ENCODE peak calls at places on chromosomes 7 and 10, in five cellular contexts. One of them, this sample, is unnamed.

GRCh38 chr10:31549936-31550335 is 230.9 kb downstream of the ZEB1 start:
- DNase-seq in IMR-90: no peak
- DNase-seq in esophagus squamous epithelium: no peak
- DNase-seq in ovary: no peak
- DNase-seq in body of pancreas: no peak
- DNase-seq in this sample: no peak

GRCh38 chr10:58651040-58651439 is 138.4 kb downstream of the BICC1 start:
- DNase-seq in IMR-90: peak
- DNase-seq in esophagus squamous epithelium: no peak
- DNase-seq in ovary: peak
- DNase-seq in body of pancreas: no peak
- DNase-seq in this sample: no peak

GRCh38 chr10:86083206-86083605 is 283.4 kb downstream of the GRID1 start:
- DNase-seq in IMR-90: no peak
- DNase-seq in esophagus squamous epithelium: no peak
- DNase-seq in ovary: no peak
- DNase-seq in body of pancreas: no peak
- DNase-seq in this sample: peak

GRCh38 chr7:28076421-28077163 is 104.0 kb downstream of the JAZF1 start:
- DNase-seq in IMR-90: no peak
- DNase-seq in esophagus squamous epithelium: no peak
- DNase-seq in ovary: no peak
- DNase-seq in body of pancreas: no peak
- DNase-seq in this sample: no peak

GRCh38 chr7:54837167-54837566 is 78.2 kb upstream of the SEC61G start:
- DNase-seq in IMR-90: no peak
- DNase-seq in esophagus squamous epithelium: no peak
- DNase-seq in ovary: peak
- DNase-seq in body of pancreas: no peak
- DNase-seq in this sample: no peak

GRCh38 chr7:17560516-17560915 is 262.1 kb downstream of the AHR start:
- DNase-seq in IMR-90: peak
- DNase-seq in esophagus squamous epithelium: no peak
- DNase-seq in ovary: no peak
- DNase-seq in body of pancreas: no peak
- DNase-seq in this sample: no peak

GRCh38 chr7:1810521-1810920 is 140.4 kb downstream of the ELFN1 start:
- DNase-seq in IMR-90: no peak
- DNase-seq in esophagus squamous epithelium: no peak
- DNase-seq in ovary: no peak
- DNase-seq in body of pancreas: no peak
- DNase-seq in this sample: peak

GRCh38 chr10:66910676-66911075 is 15.2 kb upstream of the LRRTM3 start:
- DNase-seq in IMR-90: no peak
- DNase-seq in esophagus squamous epithelium: no peak
- DNase-seq in ovary: no peak
- DNase-seq in body of pancreas: no peak
- DNase-seq in this sample: no peak

GRCh38 chr7:2152646-2153045 is 80.1 kb downstream of the MAD1L1 start:
- DNase-seq in IMR-90: no peak
- DNase-seq in esophagus squamous epithelium: no peak
- DNase-seq in ovary: no peak
- DNase-seq in body of pancreas: no peak
- DNase-seq in this sample: no peak

GRCh38 chr10:129531195-129531968 is 64.3 kb downstream of the MGMT start:
- DNase-seq in IMR-90: peak
- DNase-seq in esophagus squamous epithelium: no peak
- DNase-seq in ovary: no peak
- DNase-seq in body of pancreas: no peak
- DNase-seq in this sample: no peak

GRCh38 chr10:44317856-44318255 is 67.0 kb downstream of the CXCL12 start:
- DNase-seq in IMR-90: no peak
- DNase-seq in esophagus squamous epithelium: no peak
- DNase-seq in ovary: no peak
- DNase-seq in body of pancreas: no peak
- DNase-seq in this sample: no peak

GRCh38 chr7:93958651-93959050 is 37.1 kb downstream of the GNG11 start:
- DNase-seq in IMR-90: no peak
- DNase-seq in esophagus squamous epithelium: no peak
- DNase-seq in ovary: no peak
- DNase-seq in body of pancreas: no peak
- DNase-seq in this sample: no peak

GRCh38 chr10:126536656-126537055 is 133.8 kb downstream of the C10orf90 start:
- DNase-seq in IMR-90: no peak
- DNase-seq in esophagus squamous epithelium: no peak
- DNase-seq in ovary: no peak
- DNase-seq in body of pancreas: no peak
- DNase-seq in this sample: no peak

GRCh38 chr7:3272691-3273141 is 28.3 kb upstream of the SDK1 start:
- DNase-seq in IMR-90: peak
- DNase-seq in esophagus squamous epithelium: no peak
- DNase-seq in ovary: no peak
- DNase-seq in body of pancreas: peak
- DNase-seq in this sample: no peak

GRCh38 chr10:43362191-43362839 is 9.1 kb upstream of the FXYD4 start:
- DNase-seq in IMR-90: peak
- DNase-seq in esophagus squamous epithelium: peak
- DNase-seq in ovary: peak
- DNase-seq in body of pancreas: peak
- DNase-seq in this sample: peak

GRCh38 chr10:71729023-71729649 is 9.6 kb upstream of the C10orf105 start:
- DNase-seq in IMR-90: no peak
- DNase-seq in esophagus squamous epithelium: no peak
- DNase-seq in ovary: no peak
- DNase-seq in body of pancreas: peak
- DNase-seq in this sample: no peak

GRCh38 chr10:24344695-24345473 is 135.9 kb downstream of the KIAA1217 start:
- DNase-seq in IMR-90: no peak
- DNase-seq in esophagus squamous epithelium: no peak
- DNase-seq in ovary: no peak
- DNase-seq in body of pancreas: no peak
- DNase-seq in this sample: no peak

GRCh38 chr7:76357379-76358052 is 1.3 kb downstream of the YWHAG start:
- DNase-seq in IMR-90: no peak
- DNase-seq in esophagus squamous epithelium: no peak
- DNase-seq in ovary: no peak
- DNase-seq in body of pancreas: no peak
- DNase-seq in this sample: peak

GRCh38 chr10:125016611-125017202 is 74.8 kb downstream of the ZRANB1 start:
- DNase-seq in IMR-90: no peak
- DNase-seq in esophagus squamous epithelium: no peak
- DNase-seq in ovary: peak
- DNase-seq in body of pancreas: no peak
- DNase-seq in this sample: peak

GRCh38 chr7:5143106-5143505 is 46.9 kb upstream of the WIPI2 start:
- DNase-seq in IMR-90: no peak
- DNase-seq in esophagus squamous epithelium: no peak
- DNase-seq in ovary: no peak
- DNase-seq in body of pancreas: no peak
- DNase-seq in this sample: no peak

GRCh38 chr10:86756511-86757109 is at the start of gene BMPR1A:
- DNase-seq in IMR-90: peak
- DNase-seq in esophagus squamous epithelium: peak
- DNase-seq in ovary: peak
- DNase-seq in body of pancreas: peak
- DNase-seq in this sample: no peak

GRCh38 chr7:128104109-128104742 is 73.0 kb upstream of the LRRC4 start:
- DNase-seq in IMR-90: no peak
- DNase-seq in esophagus squamous epithelium: no peak
- DNase-seq in ovary: peak
- DNase-seq in body of pancreas: peak
- DNase-seq in this sample: no peak

GRCh38 chr7:84230491-84230890 is 35.9 kb upstream of the SEMA3A start:
- DNase-seq in IMR-90: no peak
- DNase-seq in esophagus squamous epithelium: no peak
- DNase-seq in ovary: no peak
- DNase-seq in body of pancreas: no peak
- DNase-seq in this sample: no peak

GRCh38 chr7:157613575-157614322 is 276.9 kb downstream of the DNAJB6 start:
- DNase-seq in IMR-90: no peak
- DNase-seq in esophagus squamous epithelium: no peak
- DNase-seq in ovary: peak
- DNase-seq in body of pancreas: no peak
- DNase-seq in this sample: peak

GRCh38 chr10:77393821-77394501 is 243.6 kb downstream of the KCNMA1 start:
- DNase-seq in IMR-90: no peak
- DNase-seq in esophagus squamous epithelium: no peak
- DNase-seq in ovary: no peak
- DNase-seq in body of pancreas: no peak
- DNase-seq in this sample: no peak

GRCh38 chr7:73773700-73774517 is 3.8 kb upstream of the CLDN3 start:
- DNase-seq in IMR-90: no peak
- DNase-seq in esophagus squamous epithelium: no peak
- DNase-seq in ovary: no peak
- DNase-seq in body of pancreas: no peak
- DNase-seq in this sample: no peak

GRCh38 chr7:114789942-114790341 is 132.0 kb upstream of the MDFIC start:
- DNase-seq in IMR-90: peak
- DNase-seq in esophagus squamous epithelium: no peak
- DNase-seq in ovary: no peak
- DNase-seq in body of pancreas: no peak
- DNase-seq in this sample: no peak

GRCh38 chr7:75711634-75712494 is 26.9 kb downstream of the HIP1 start:
- DNase-seq in IMR-90: peak
- DNase-seq in esophagus squamous epithelium: no peak
- DNase-seq in ovary: no peak
- DNase-seq in body of pancreas: no peak
- DNase-seq in this sample: no peak

GRCh38 chr7:132045481-132045980 is 489.1 kb upstream of the PODXL start:
- DNase-seq in IMR-90: no peak
- DNase-seq in esophagus squamous epithelium: no peak
- DNase-seq in ovary: no peak
- DNase-seq in body of pancreas: no peak
- DNase-seq in this sample: no peak

GRCh38 chr7:130334274-130334673 is 10.3 kb upstream of the CPA5 start:
- DNase-seq in IMR-90: peak
- DNase-seq in esophagus squamous epithelium: no peak
- DNase-seq in ovary: no peak
- DNase-seq in body of pancreas: no peak
- DNase-seq in this sample: no peak

GRCh38 chr7:114293289-114294012 is 121.2 kb upstream of the FOXP2 start:
- DNase-seq in IMR-90: no peak
- DNase-seq in esophagus squamous epithelium: no peak
- DNase-seq in ovary: no peak
- DNase-seq in body of pancreas: no peak
- DNase-seq in this sample: no peak

DNA sequence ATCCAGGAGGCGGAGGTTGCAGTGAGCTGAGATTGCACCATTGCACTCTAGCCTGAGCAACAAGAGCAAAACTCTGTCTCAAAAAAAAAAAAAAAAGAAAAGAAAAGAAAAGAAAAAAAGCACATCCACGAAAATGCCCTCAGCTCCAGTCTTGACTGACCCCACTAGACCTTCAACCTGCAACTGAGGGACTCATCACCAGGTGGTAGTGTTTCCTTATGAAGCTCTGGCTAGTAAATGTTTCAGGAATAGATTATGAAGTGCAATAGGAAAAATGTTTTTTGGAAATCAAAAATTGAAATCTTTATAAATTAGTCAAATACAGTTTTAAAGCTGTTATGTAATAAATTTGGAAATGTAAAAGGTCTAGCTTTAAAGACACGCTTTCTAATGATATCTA is 22.4 kb downstream of the TLL2 start:
- DNase-seq in IMR-90: no peak
- DNase-seq in esophagus squamous epithelium: no peak
- DNase-seq in ovary: no peak
- DNase-seq in body of pancreas: no peak
- DNase-seq in this sample: no peak
- TF ChIP-seq CTCF in IMR-90: peak
- TF ChIP-seq CTCF in esophagus squamous epithelium: no peak
- TF ChIP-seq CTCF in ovary: no peak
- TF ChIP-seq CTCF in body of pancreas: peak
- TF ChIP-seq CTCF in this sample: no peak

DNA sequence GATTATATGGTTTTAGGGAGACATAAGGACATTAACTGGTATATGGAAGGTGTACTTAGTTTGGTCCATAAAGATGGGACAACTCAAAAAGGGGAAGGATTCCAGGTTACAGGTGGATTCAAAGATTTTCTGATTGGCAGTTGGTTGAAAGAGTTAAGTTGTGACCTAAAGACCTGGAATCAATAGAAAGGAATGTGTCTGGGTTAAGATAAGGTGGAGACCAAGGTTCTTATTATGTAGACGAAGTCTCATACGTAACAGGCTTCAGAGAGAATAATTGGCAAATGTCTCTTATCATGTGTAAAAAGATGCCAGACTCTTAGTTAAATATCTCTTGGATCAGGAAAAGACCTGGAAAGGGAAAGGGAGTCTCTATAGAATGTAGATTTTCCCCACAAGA is 1.0 kb upstream of the TRDMT1 start:
- DNase-seq in IMR-90: no peak
- DNase-seq in esophagus squamous epithelium: no peak
- DNase-seq in ovary: no peak
- DNase-seq in body of pancreas: no peak
- DNase-seq in this sample: no peak
- H3K4me3 ChIP-seq in IMR-90: no peak
- H3K4me3 ChIP-seq in esophagus squamous epithelium: no peak
- H3K4me3 ChIP-seq in ovary: no peak
- H3K4me3 ChIP-seq in body of pancreas: no peak
- H3K4me3 ChIP-seq in this sample: no peak

DNA sequence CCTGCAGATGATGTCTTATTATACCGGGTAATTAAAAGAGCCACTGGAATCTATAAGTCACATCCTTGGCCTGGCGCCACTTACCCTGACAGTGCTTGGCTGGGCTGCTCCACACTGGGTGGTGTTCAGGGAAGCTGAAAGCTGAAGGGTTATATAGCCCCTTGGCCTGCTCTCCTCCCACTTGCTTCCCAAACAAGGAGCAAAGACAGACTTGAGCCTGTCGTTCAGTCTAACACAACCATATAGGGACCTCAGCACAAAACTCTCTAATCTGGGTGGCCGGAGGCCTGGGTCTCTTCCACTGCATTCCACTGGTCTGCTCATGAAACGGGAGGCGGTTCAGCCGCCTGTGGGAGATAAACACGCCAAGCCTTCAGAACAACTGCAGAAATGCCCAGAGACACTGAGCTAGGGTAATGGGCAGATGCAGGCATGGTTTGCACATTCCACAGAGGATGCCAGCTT is at the start of gene ACTA2:
- DNase-seq in IMR-90: peak
- DNase-seq in esophagus squamous epithelium: no peak
- DNase-seq in ovary: peak
- DNase-seq in body of pancreas: no peak
- DNase-seq in this sample: peak
- TF ChIP-seq POLR2A in IMR-90: peak
- TF ChIP-seq POLR2A in esophagus squamous epithelium: no peak
- TF ChIP-seq POLR2A in ovary: no peak
- TF ChIP-seq POLR2A in body of pancreas: peak
- TF ChIP-seq POLR2A in this sample: peak

GRCh38 chr10:32713560-32713959 is 244.5 kb downstream of the ITGB1 start:
- DNase-seq in IMR-90: no peak
- DNase-seq in esophagus squamous epithelium: no peak
- DNase-seq in ovary: no peak
- DNase-seq in body of pancreas: no peak
- DNase-seq in this sample: no peak
- TF ChIP-seq CTCF in IMR-90: peak
- TF ChIP-seq CTCF in esophagus squamous epithelium: no peak
- TF ChIP-seq CTCF in ovary: no peak
- TF ChIP-seq CTCF in body of pancreas: no peak
- TF ChIP-seq CTCF in this sample: no peak